ENCODE peak calls at places on chromosomes 12 and 14, in six cellular contexts. D, G, A, W, E and O are unnamed samples.

GRCh38 chr12:47079894-47080724 is at the start of gene AMIGO2:
- DNase-seq in W (no peak), E (no peak), A (peak), D (peak), G (peak), O (peak)

GRCh38 chr12:77116277-77116676 is 50.9 kb upstream of the E2F7 start:
- DNase-seq in W (no peak), G (no peak), D (no peak), A (peak), E (no peak), O (peak)

GRCh38 chr14:99524804-99525698 is 43.8 kb downstream of the CCNK start:
- DNase-seq in G (no peak), A (peak), E (no peak), W (no peak), D (peak), O (peak)

GRCh38 chr14:33679461-33680225 is 271.2 kb downstream of the EGLN3 start:
- DNase-seq in A (peak), W (no peak), G (no peak), D (no peak), E (no peak), O (peak)

GRCh38 chr14:100526632-100527031 is 60.6 kb downstream of the BEGAIN start:
- DNase-seq in G (no peak), D (peak), W (no peak), A (no peak), E (no peak), O (no peak)

GRCh38 chr14:88209273-88209672 is 113.8 kb downstream of the KCNK10 start:
- DNase-seq in A (no peak), E (no peak), D (no peak), W (no peak), G (no peak), O (no peak)

GRCh38 chr14:25049127-25049558 is 804 bp downstream of the STXBP6 start:
- DNase-seq in E (no peak), G (peak), W (no peak), A (peak), D (no peak), O (peak)

GRCh38 chr12:12432373-12432772 is 75.5 kb downstream of the BORCS5 start:
- DNase-seq in W (no peak), E (peak), A (peak), G (peak), D (no peak), O (peak)

GRCh38 chr12:10829994-10830393 is 3.8 kb upstream of the TAS2R10 start:
- DNase-seq in A (peak), E (no peak), D (no peak), G (no peak), W (no peak), O (peak)

GRCh38 chr12:131386167-131386521 is 324.7 kb upstream of the SFSWAP start:
- DNase-seq in E (no peak), W (no peak), A (no peak), G (no peak), D (no peak), O (no peak)

GRCh38 chr12:26425587-26426260 is 230.4 kb downstream of the SSPN start:
- DNase-seq in A (peak), W (no peak), G (no peak), D (no peak), E (no peak), O (peak)

GRCh38 chr14:94769413-94770250 is at the start of gene GSC:
- DNase-seq in D (peak), A (peak), W (no peak), E (no peak), G (peak), O (peak)

GRCh38 chr14:106586098-106586704 is 1059.8 kb downstream of the TMEM121 start:
- DNase-seq in D (peak), A (no peak), W (peak), G (peak), E (no peak), O (no peak)

GRCh38 chr14:68685419-68686211 is 107.3 kb downstream of the ZFP36L1 start:
- DNase-seq in A (peak), E (no peak), D (no peak), W (no peak), G (peak), O (peak)

GRCh38 chr12:38384816-38385491 is 68.4 kb downstream of the ALG10B start:
- DNase-seq in E (no peak), A (no peak), W (no peak), G (no peak), D (no peak), O (no peak)

GRCh38 chr12:116737774-116738657 is at the start of the genes RNFT2 and SPRING1:
- DNase-seq in D (peak), G (peak), E (peak), W (peak), A (peak), O (peak)
- TF ChIP-seq CTCF in D (no peak), G (no peak), E (peak), W (no peak), A (no peak), O (no peak)

DNA sequence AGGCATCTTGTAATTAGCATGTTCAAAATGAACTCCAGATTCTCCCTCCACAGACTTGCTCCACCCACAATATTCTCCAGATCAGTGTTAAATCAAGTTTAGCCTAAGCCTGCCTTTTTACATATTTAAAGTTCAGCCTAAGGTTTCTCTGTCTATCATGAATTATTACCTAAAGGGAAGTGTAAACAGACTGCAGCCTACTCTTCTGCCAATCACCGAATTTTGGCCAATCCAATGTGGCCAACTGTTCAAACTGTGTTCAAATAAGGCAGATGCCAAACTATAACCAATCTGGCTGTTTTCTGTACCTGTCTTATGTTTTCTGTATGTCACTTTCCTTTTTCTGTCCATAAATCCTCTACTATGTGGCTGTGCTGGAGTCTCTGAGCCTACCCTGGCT is 87.2 kb downstream of the PAX9 start:
- DNase-seq in E (no peak), D (no peak), G (no peak), A (no peak), W (no peak), O (no peak)
- H3K4me3 ChIP-seq in E (no peak), D (no peak), G (no peak), A (no peak), W (no peak), O (no peak)

GRCh38 chr12:65339161-65339560 is 60.7 kb downstream of the MSRB3 start:
- DNase-seq in E (no peak), D (no peak), G (no peak), W (no peak), A (no peak), O (no peak)
- TF ChIP-seq CTCF in E (no peak), D (no peak), G (no peak), W (peak), A (no peak), O (no peak)

GRCh38 chr14:59490756-59491155 is 6.4 kb downstream of the JKAMP start:
- DNase-seq in E (no peak), W (no peak), D (no peak), G (no peak), A (peak), O (no peak)
- H3K4me3 ChIP-seq in E (no peak), W (no peak), D (no peak), G (no peak), A (no peak), O (no peak)

DNA sequence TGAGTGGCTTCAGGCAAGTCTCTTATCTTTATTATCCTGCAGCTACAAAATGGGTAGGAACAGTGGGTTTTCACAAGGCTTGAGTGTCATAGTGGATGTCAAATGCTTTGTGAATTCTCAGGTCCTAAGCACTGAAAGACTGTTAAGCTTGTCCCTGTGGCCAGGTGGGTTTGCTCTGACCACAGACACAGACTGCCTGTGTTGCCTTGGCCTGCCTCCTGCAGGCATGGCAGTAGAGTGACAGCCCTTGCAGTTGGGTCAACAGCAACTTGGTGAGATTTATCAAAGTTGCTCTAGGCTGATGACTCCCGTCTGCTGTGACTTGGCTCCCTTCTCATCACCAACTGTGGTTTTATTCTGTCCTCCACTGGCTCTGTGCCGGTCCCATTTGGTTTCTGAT is 520.0 kb upstream of the CCDC196 start:
- DNase-seq in D (no peak), W (no peak), G (no peak), E (no peak), A (no peak), O (no peak)
- TF ChIP-seq CTCF in D (no peak), W (no peak), G (no peak), E (no peak), A (no peak), O (no peak)

GRCh38 chr12:41576925-41577324 is 388.8 kb downstream of the PDZRN4 start:
- DNase-seq in G (no peak), W (no peak), E (no peak), D (no peak), A (no peak), O (no peak)
- H3K4me3 ChIP-seq in G (no peak), W (no peak), E (no peak), D (no peak), A (no peak), O (no peak)

DNA sequence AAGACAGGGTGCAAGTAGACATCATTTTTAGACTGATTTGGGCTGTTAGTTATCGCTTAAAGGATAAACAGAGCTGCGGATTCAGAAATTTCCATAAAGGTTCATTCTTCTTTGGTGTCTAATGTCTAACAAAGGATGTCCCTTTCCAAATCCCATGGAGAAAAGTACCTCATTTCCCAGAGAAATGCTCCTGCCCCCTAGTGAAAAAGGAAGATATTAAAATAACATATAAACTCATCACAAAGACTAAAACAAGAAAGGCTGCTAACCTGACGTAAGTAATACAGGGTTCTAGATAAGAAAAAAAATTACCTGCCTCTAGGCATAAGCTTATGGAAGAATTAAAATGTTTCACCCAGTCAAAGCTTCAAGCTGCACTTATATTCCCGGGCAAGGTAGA is 22.8 kb downstream of the ARMH4 start:
- DNase-seq in W (no peak), A (no peak), G (no peak), E (no peak), D (no peak), O (no peak)
- TF ChIP-seq CTCF in W (peak), A (no peak), G (no peak), E (no peak), D (no peak), O (peak)

GRCh38 chr12:69936214-69936731 is 111.2 kb downstream of the MYRFL start:
- DNase-seq in D (no peak), E (no peak), W (no peak), A (no peak), G (no peak), O (no peak)
- H3K4me3 ChIP-seq in D (no peak), E (no peak), W (no peak), A (no peak), G (no peak), O (no peak)